ENCODE peak calls at places on chromosomes 6 and 20, in four cellular contexts. E is pons; G is activated T-cell treated with anti-CD3 and anti-CD28 coated beads, Interleukin-2, amount 50 U/mL, for 72 hours; H is body of pancreas. U is an unnamed sample.
A peak's percentile ranks its signal among the peaks of the same experiment; 100 is the strongest.

GRCh38 chr6:150005761-150006651 is 19.3 kb downstream of the RAET1L start:
- DNase-seq in E (no peak), G (no peak), H (no peak), U (no peak)

GRCh38 chr6:52598123-52598823 is 21.4 kb upstream of the TRAM2 start:
- DNase-seq in E (peak; percentile 51), G (peak; percentile 30), H (peak; percentile 50), U (no peak)

GRCh38 chr20:49989234-49990065 is 6.7 kb downstream of the SNAI1 start:
- DNase-seq in H (peak; percentile 26), G (no peak), E (no peak), U (no peak)

GRCh38 chr6:12331951-12332749 is 42.0 kb downstream of the EDN1 start:
- DNase-seq in E (no peak), H (peak; percentile 70), G (no peak), U (peak; percentile 100)

GRCh38 chr20:53330744-53331143 is 262.9 kb downstream of the ZNF217 start:
- DNase-seq in H (no peak), E (no peak), G (no peak), U (no peak)

GRCh38 chr20:4774209-4774608 is 52.5 kb downstream of the PRND start:
- DNase-seq in H (no peak), E (no peak), G (no peak), U (no peak)

GRCh38 chr20:9583151-9583550 is 68.8 kb downstream of the LAMP5 start:
- DNase-seq in E (no peak), G (no peak), H (no peak), U (no peak)

GRCh38 chr6:26103141-26103769 is 16.0 kb downstream of the HFE start:
- DNase-seq in E (no peak), G (no peak), H (no peak), U (no peak)

GRCh38 chr20:62704341-62704948 is 4.2 kb upstream of the NTSR1 start:
- DNase-seq in E (no peak), G (no peak), H (peak; percentile 67), U (peak; percentile 55)

GRCh38 chr6:89596484-89596883 is 42.1 kb downstream of the LYRM2 start:
- DNase-seq in E (no peak), G (no peak), H (no peak), U (no peak)

GRCh38 chr6:144639654-144640053 is 354.5 kb downstream of the UTRN start:
- DNase-seq in H (no peak), G (no peak), E (no peak), U (no peak)

GRCh38 chr20:59137532-59137931 is 26.1 kb upstream of the ZNF831 start:
- DNase-seq in H (no peak), G (no peak), E (no peak), U (peak; percentile 22)

GRCh38 chr20:36153754-36154695 is 515 bp upstream of the EPB41L1 start:
- DNase-seq in G (peak; percentile 42), H (peak; percentile 86), E (peak; percentile 78), U (peak; percentile 46)

GRCh38 chr6:52840763-52841585 is at the start of gene GSTA5:
- DNase-seq in E (no peak), G (no peak), H (no peak), U (no peak)

GRCh38 chr20:37202267-37202943 is 23.1 kb upstream of the MROH8 start:
- DNase-seq in G (peak; percentile 26), H (peak; percentile 43), E (peak; percentile 46), U (no peak)

GRCh38 chr6:106560966-106561740 is 68.1 kb downstream of the RTN4IP1 start:
- DNase-seq in E (no peak), H (no peak), G (no peak), U (no peak)

GRCh38 chr6:141641406-141641805 is 491.3 kb upstream of the GJE1 start:
- DNase-seq in G (no peak), H (no peak), E (no peak), U (no peak)

GRCh38 chr20:49957487-49957938 is 21.3 kb downstream of the RNF114 start:
- DNase-seq in E (no peak), H (peak; percentile 33), G (no peak), U (no peak)

GRCh38 chr20:36152266-36152665 is 2.3 kb upstream of the EPB41L1 start:
- DNase-seq in E (no peak), H (no peak), G (no peak), U (no peak)

GRCh38 chr6:6587696-6588063 is 840 bp upstream of the LY86 start:
- DNase-seq in G (no peak), H (no peak), E (no peak), U (no peak)

GRCh38 chr6:111653961-111654360 is 48.3 kb upstream of the TRAF3IP2 start:
- DNase-seq in G (no peak), E (no peak), H (no peak), U (peak; percentile 76)

GRCh38 chr6:14149053-14149746 is 31.6 kb downstream of the CD83 start:
- DNase-seq in H (no peak), G (no peak), E (peak; percentile 54), U (no peak)

GRCh38 chr6:140979642-140980091 is 1153.1 kb upstream of the GJE1 start:
- DNase-seq in G (no peak), H (no peak), E (no peak), U (no peak)

GRCh38 chr20:33291830-33292355 is 8.9 kb downstream of the BPIFB1 start:
- DNase-seq in E (peak; percentile 49), H (peak; percentile 66), G (peak; percentile 76), U (peak; percentile 7)

GRCh38 chr20:22438926-22439325 is 145.4 kb downstream of the FOXA2 start:
- DNase-seq in G (no peak), E (no peak), H (no peak), U (no peak)

GRCh38 chr20:47355489-47356219 is 845 bp downstream of the ZMYND8 start:
- DNase-seq in E (peak; percentile 71), H (no peak), G (peak; percentile 26), U (no peak)

GRCh38 chr20:24778585-24779031 is 170.5 kb upstream of the CST7 start:
- DNase-seq in H (peak; percentile 47), G (no peak), E (no peak), U (peak; percentile 27)

GRCh38 chr20:24096256-24096655 is 107.7 kb upstream of the GGTLC1 start:
- DNase-seq in E (no peak), H (no peak), G (no peak), U (no peak)

U was measured in LNCaP clone FGC.